ENCODE peak calls at places on chromosomes 3 and 15, in eight cellular contexts. M is gastrocnemius medialis, W is testis, Q is IMR-90, P is H1, O is body of pancreas, I is A549, L is prostate gland. S is an unnamed sample.
A peak's percentile ranks its signal among the peaks of the same experiment; 100 is the strongest.

GRCh38 chr3:131501949-131502348 is 822 bp downstream of the MRPL3 start:
- DNase-seq in Q (no peak), O (no peak), L (no peak), M (no peak), P (no peak), W (no peak), I (no peak), S (no peak)

GRCh38 chr3:175941352-175941751 is 1082.2 kb downstream of the NAALADL2 start:
- DNase-seq in I (peak; percentile 6), P (peak; percentile 68), L (no peak), Q (no peak), M (no peak), W (peak; percentile 63), O (no peak), S (no peak)

GRCh38 chr15:94638183-94638582 is 406.8 kb downstream of the MCTP2 start:
- DNase-seq in L (no peak), O (no peak), Q (no peak), P (peak; percentile 51), I (no peak), W (no peak), M (no peak), S (no peak)

GRCh38 chr3:53259427-53260259 is 3.8 kb upstream of the TKT start:
- DNase-seq in M (peak; percentile 61), Q (no peak), L (no peak), O (no peak), P (no peak), I (no peak), W (no peak), S (peak; percentile 59)

GRCh38 chr15:28935316-28935715 is 49.5 kb downstream of the APBA2 start:
- DNase-seq in M (no peak), O (no peak), I (no peak), L (no peak), W (no peak), Q (no peak), P (peak; percentile 83), S (no peak)

GRCh38 chr3:129503387-129504010 is 24.9 kb upstream of the RHO start:
- DNase-seq in L (no peak), P (no peak), I (no peak), M (no peak), O (no peak), Q (peak; percentile 57), W (no peak), S (no peak)

GRCh38 chr3:188673509-188674239 is 498.1 kb upstream of the TPRG1 start:
- DNase-seq in M (no peak), L (no peak), W (no peak), Q (peak; percentile 72), O (no peak), I (peak; percentile 23), P (no peak), S (no peak)

GRCh38 chr3:10594915-10595314 is 89.5 kb upstream of the ATP2B2 start:
- DNase-seq in W (peak; percentile 82), O (peak; percentile 34), M (peak; percentile 32), I (peak; percentile 56), L (no peak), Q (peak; percentile 53), P (peak; percentile 89), S (peak; percentile 41)

GRCh38 chr3:190165253-190165652 is 44.6 kb upstream of the P3H2 start:
- DNase-seq in P (no peak), I (no peak), W (no peak), Q (no peak), M (no peak), O (no peak), L (no peak), S (no peak)

GRCh38 chr3:189094539-189094938 is 77.2 kb upstream of the TPRG1 start:
- DNase-seq in L (no peak), I (no peak), O (no peak), M (no peak), Q (no peak), P (no peak), W (no peak), S (no peak)

GRCh38 chr15:41284425-41285177 is 47.8 kb downstream of the OIP5 start:
- DNase-seq in O (peak; percentile 55), W (peak; percentile 57), M (peak; percentile 32), I (peak; percentile 9), P (no peak), Q (no peak), L (peak; percentile 16), S (no peak)

GRCh38 chr15:23420806-23421575 is 26.1 kb downstream of the GOLGA6L2 start:
- DNase-seq in P (no peak), M (no peak), O (no peak), W (no peak), L (no peak), I (no peak), Q (no peak), S (no peak)

GRCh38 chr15:85024509-85025336 is 43.1 kb downstream of the PDE8A start:
- DNase-seq in O (no peak), Q (peak; percentile 62), L (no peak), I (peak; percentile 41), W (no peak), P (no peak), M (no peak), S (no peak)

GRCh38 chr15:70342141-70342540 is 244.4 kb upstream of the TLE3 start:
- DNase-seq in Q (no peak), I (no peak), O (no peak), M (no peak), W (no peak), P (no peak), L (no peak), S (no peak)

GRCh38 chr3:179082416-179082815 is 10.8 kb upstream of the ZMAT3 start:
- DNase-seq in I (no peak), W (no peak), L (no peak), O (no peak), P (no peak), Q (peak; percentile 46), M (no peak), S (no peak)

GRCh38 chr15:99326235-99326634 is 75.0 kb downstream of the LRRC28 start:
- DNase-seq in Q (no peak), W (no peak), I (peak; percentile 85), L (peak; percentile 29), O (no peak), M (peak; percentile 56), P (no peak), S (no peak)

GRCh38 chr3:72520690-72521308 is 327.4 kb downstream of the SHQ1 start:
- DNase-seq in I (peak; percentile 27), M (no peak), P (no peak), L (no peak), Q (peak; percentile 89), O (no peak), W (no peak), S (no peak)

GRCh38 chr3:109178701-109179100 is 42.2 kb downstream of the C3orf85 start:
- DNase-seq in Q (no peak), I (no peak), L (no peak), W (no peak), P (no peak), M (no peak), O (no peak), S (no peak)

DNA sequence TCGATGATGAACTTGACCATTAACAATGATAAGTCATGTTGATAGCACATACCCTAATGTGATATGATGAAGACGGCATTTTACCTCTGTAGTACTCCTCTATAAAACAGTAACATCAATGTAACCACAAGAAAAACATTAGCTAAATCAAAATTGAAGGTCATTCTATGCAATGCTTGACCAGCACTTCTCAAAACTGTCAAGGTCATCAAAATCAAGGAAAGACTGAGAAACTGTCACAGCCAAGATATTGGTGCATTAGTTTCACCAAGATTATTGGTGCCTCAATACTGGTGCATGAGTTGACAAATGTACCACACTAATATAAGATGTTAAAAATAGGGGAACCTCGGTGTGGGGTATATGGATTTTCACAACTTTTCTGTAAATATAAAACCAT is 251.1 kb upstream of the CNTN4 start:
- DNase-seq in L (no peak), M (no peak), P (no peak), Q (no peak), I (no peak), W (no peak), O (no peak), S (no peak)
- TF ChIP-seq POLR2A in L (no peak), M (no peak), P (no peak), Q (no peak), I (no peak), W (no peak), O (no peak), S (no peak)

GRCh38 chr15:29937956-29938355 is 115.7 kb upstream of the TJP1 start:
- DNase-seq in P (no peak), W (no peak), Q (peak; percentile 91), I (no peak), O (no peak), L (no peak), M (no peak), S (no peak)

GRCh38 chr15:29936353-29937049 is 114.2 kb upstream of the TJP1 start:
- DNase-seq in Q (peak; percentile 62), P (no peak), O (peak; percentile 60), M (no peak), W (no peak), L (no peak), I (no peak), S (no peak)

GRCh38 chr15:29942144-29942543 is 119.9 kb upstream of the TJP1 start:
- DNase-seq in I (peak; percentile 39), L (no peak), M (no peak), Q (no peak), P (no peak), W (peak; percentile 55), O (no peak), S (no peak)

GRCh38 chr15:29939404-29939803 is 117.1 kb upstream of the TJP1 start:
- DNase-seq in I (no peak), O (no peak), W (no peak), L (no peak), M (no peak), P (no peak), Q (peak; percentile 47), S (no peak)

DNA sequence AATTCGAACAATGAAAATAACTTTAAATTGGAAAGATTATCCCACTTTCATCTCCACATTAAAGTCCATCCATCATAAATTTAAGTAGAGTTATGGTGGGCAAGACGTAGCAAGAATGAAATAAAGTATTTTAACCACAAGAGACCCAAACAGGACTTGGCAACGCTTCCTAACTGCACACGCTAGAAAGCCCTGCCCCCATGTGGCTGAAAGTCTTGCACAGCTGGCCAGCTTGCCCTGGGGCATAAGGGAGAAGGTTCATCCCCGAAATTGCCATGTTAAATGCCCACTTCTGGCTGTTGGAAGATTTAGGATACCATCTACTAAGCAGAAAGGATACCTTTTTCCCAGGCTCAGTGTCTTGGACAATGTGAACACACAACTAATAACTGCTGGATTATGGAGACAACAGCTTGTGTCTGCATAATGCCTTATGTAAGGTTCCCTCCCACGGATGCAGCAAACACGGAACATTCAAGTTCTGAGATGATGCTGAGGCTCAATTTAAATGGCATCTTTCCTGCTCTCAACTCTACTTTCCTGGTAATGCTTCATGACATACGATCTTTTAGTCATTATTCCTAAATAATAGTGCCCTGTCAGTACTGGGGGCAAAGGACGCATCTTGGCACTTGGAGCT is 116.6 kb upstream of the TJP1 start:
- DNase-seq in O (no peak), W (no peak), I (no peak), M (no peak), P (no peak), Q (peak; percentile 37), L (no peak), S (no peak)
- H3K4me1 ChIP-seq in O (peaks cover 9% of the 10 kb centered on the region), W (peaks cover 3% of the 10 kb centered on the region), I (peaks cover 53% of the 10 kb centered on the region), M (no peaks in the 10 kb centered on the region), P (no peaks in the 10 kb centered on the region), Q (peaks cover 16% of the 10 kb centered on the region), L (no peaks in the 10 kb centered on the region), S (no peaks in the 10 kb centered on the region)

GRCh38 chr3:135452881-135453280 is 512.6 kb upstream of the PPP2R3A start:
- DNase-seq in M (no peak), I (no peak), W (no peak), Q (no peak), P (no peak), O (no peak), L (no peak), S (no peak)
- TF ChIP-seq POLR2A in M (no peak), I (no peak), W (no peak), Q (no peak), P (no peak), O (no peak), L (no peak), S (no peak)

GRCh38 chr3:4583441-4583840 is 90.3 kb downstream of the ITPR1 start:
- DNase-seq in O (no peak), L (no peak), I (no peak), P (no peak), M (no peak), W (peak; percentile 64), Q (peak; percentile 24), S (no peak)
- H3K4me1 ChIP-seq in O (no peaks in the 10 kb centered on the region), L (no peaks in the 10 kb centered on the region), I (no peaks in the 10 kb centered on the region), P (peaks cover 5% of the 10 kb centered on the region), M (peaks cover 3% of the 10 kb centered on the region), W (peaks cover 54% of the 10 kb centered on the region), Q (peaks cover 12% of the 10 kb centered on the region), S (no peaks in the 10 kb centered on the region)